ENCODE peak calls at places on chromosomes 1 and 21, in four cellular contexts. M is Calu3, D is psoas muscle, I is BE2C. K is an unnamed sample.

GRCh38 chr1:97412737-97413136 is 508.1 kb downstream of the DPYD start:
- DNase-seq in M (no peak), I (no peak), D (no peak), K (no peak)

GRCh38 chr21:15242906-15243305 is 178.1 kb upstream of the NRIP1 start:
- DNase-seq in I (no peak), M (no peak), D (no peak), K (no peak)

GRCh38 chr1:222026280-222026679 is 284.4 kb upstream of the DUSP10 start:
- DNase-seq in I (no peak), D (no peak), M (no peak), K (no peak)

GRCh38 chr1:178371236-178371635 is 125.5 kb downstream of the CLEC20A start:
- DNase-seq in M (no peak), I (no peak), D (no peak), K (peak)

GRCh38 chr1:114269539-114269938 is 115.9 kb upstream of the SYT6 start:
- DNase-seq in I (no peak), D (no peak), M (no peak), K (no peak)

GRCh38 chr1:41240806-41241747 is 1.0 kb downstream of the SCMH1 start:
- DNase-seq in D (peak), I (peak), M (peak), K (peak)

GRCh38 chr1:37146071-37146470 is 111.8 kb upstream of the GRIK3 start:
- DNase-seq in D (no peak), I (no peak), M (no peak), K (no peak)

GRCh38 chr1:115791816-115792215 is 23.3 kb upstream of the CASQ2 start:
- DNase-seq in M (no peak), D (no peak), I (no peak), K (no peak)

GRCh38 chr1:41495171-41495948 is 10.9 kb upstream of the EDN2 start:
- DNase-seq in D (no peak), I (no peak), M (peak), K (peak)

GRCh38 chr21:16250282-16250681 is 520.5 kb downstream of the USP25 start:
- DNase-seq in I (no peak), D (no peak), M (no peak), K (peak)

GRCh38 chr21:32083175-32083574 is 195.7 kb downstream of the MIS18A start:
- DNase-seq in I (peak), D (no peak), M (no peak), K (no peak)

GRCh38 chr1:203692565-203693470 is 66.2 kb downstream of the ATP2B4 start:
- DNase-seq in D (peak), I (no peak), M (peak), K (no peak)

GRCh38 chr1:92961896-92962752 is 862 bp upstream of the DIPK1A start:
- DNase-seq in M (peak), D (no peak), I (no peak), K (no peak)

GRCh38 chr1:156584813-156585212 is 5.3 kb downstream of the TTC24 start:
- DNase-seq in D (no peak), M (peak), I (peak), K (no peak)

GRCh38 chr1:215710340-215710971 is 143.4 kb downstream of the KCTD3 start:
- DNase-seq in M (peak), I (peak), D (no peak), K (peak)

GRCh38 chr1:62325696-62326095 is 6.5 kb upstream of the KANK4 start:
- DNase-seq in I (no peak), D (no peak), M (no peak), K (no peak)

GRCh38 chr21:44437696-44438431 is 17.4 kb upstream of the LRRC3 start:
- DNase-seq in I (no peak), M (no peak), D (no peak), K (no peak)

GRCh38 chr1:242242983-242243382 is 244.1 kb upstream of the MAP1LC3C start:
- DNase-seq in I (no peak), D (no peak), M (no peak), K (peak)

K was measured in globus pallidus.